ENCODE peak calls at places on chromosomes 6 and 20, in six cellular contexts. N is mesenchymal stem cell, Q is neuronal stem cell, M is trophoblast cell, S is IMR-90, P is H1. T is an unnamed sample.
A peak's percentile ranks its signal among the peaks of the same experiment; 100 is the strongest.

GRCh38 chr6:30601815-30602641 is 15.0 kb downstream of the PPP1R10 start:
- DNase-seq in P (no peak), Q (no peak), S (no peak), M (no peak), N (no peak), T (no peak)

GRCh38 chr20:48803522-48804053 is 24.2 kb downstream of the PREX1 start:
- DNase-seq in Q (no peak), S (no peak), N (no peak), M (no peak), P (no peak), T (no peak)

GRCh38 chr6:22921831-22922230 is 352.5 kb downstream of the HDGFL1 start:
- DNase-seq in S (no peak), Q (no peak), N (no peak), P (no peak), M (no peak), T (peak; percentile 30)

GRCh38 chr6:56259682-56260081 is 12.3 kb upstream of the COL21A1 start:
- DNase-seq in Q (no peak), N (no peak), M (no peak), P (no peak), S (peak; percentile 53), T (no peak)

GRCh38 chr6:125904871-125905270 is 51.7 kb upstream of the HINT3 start:
- DNase-seq in N (peak; percentile 68), P (no peak), S (peak; percentile 78), M (no peak), Q (no peak), T (no peak)

GRCh38 chr6:157293780-157294179 is 29.5 kb downstream of the TMEM242 start:
- DNase-seq in M (no peak), Q (no peak), N (no peak), P (no peak), S (no peak), T (no peak)

GRCh38 chr6:52611833-52612232 is 35.0 kb upstream of the TRAM2 start:
- DNase-seq in N (no peak), M (peak; percentile 67), S (no peak), Q (no peak), P (no peak), T (no peak)

GRCh38 chr20:46959081-46959692 is 64.5 kb downstream of the EYA2 start:
- DNase-seq in Q (no peak), P (no peak), M (peak; percentile 76), S (peak; percentile 99), N (peak; percentile 67), T (no peak)

GRCh38 chr20:36275441-36276189 is 30.5 kb upstream of the DLGAP4 start:
- DNase-seq in P (no peak), Q (no peak), M (no peak), N (no peak), S (no peak), T (no peak)

GRCh38 chr6:2625581-2625980 is 125.1 kb downstream of the MYLK4 start:
- DNase-seq in P (no peak), N (peak; percentile 46), M (no peak), S (peak; percentile 76), Q (no peak), T (no peak)

GRCh38 chr20:63049191-63049518 is 42.4 kb upstream of the BHLHE23 start:
- DNase-seq in S (no peak), M (no peak), P (no peak), Q (no peak), N (no peak), T (no peak)

GRCh38 chr20:44388466-44389023 is 33.0 kb downstream of the HNF4A start:
- DNase-seq in P (peak; percentile 83), N (peak; percentile 58), Q (peak; percentile 62), M (peak; percentile 95), S (peak; percentile 59), T (peak; percentile 94)

GRCh38 chr6:163820745-163821456 is 406.4 kb downstream of the QKI start:
- DNase-seq in S (no peak), Q (no peak), P (no peak), N (no peak), M (peak; percentile 88), T (no peak)

GRCh38 chr20:20743511-20744169 is 31.2 kb upstream of the RALGAPA2 start:
- DNase-seq in Q (peak; percentile 58), S (no peak), M (no peak), P (no peak), N (peak; percentile 22), T (peak; percentile 49)

GRCh38 chr20:1894951-1895673 is at the start of gene SIRPA:
- DNase-seq in S (peak; percentile 64), N (peak; percentile 80), P (no peak), M (peak; percentile 10), Q (peak; percentile 45), T (peak; percentile 48)

GRCh38 chr6:18536693-18537092 is 149.5 kb downstream of the RNF144B start:
- DNase-seq in P (no peak), Q (no peak), N (no peak), M (no peak), S (no peak), T (no peak)

GRCh38 chr20:39822667-39823066 is 860.5 kb downstream of the DHX35 start:
- DNase-seq in S (peak; percentile 42), N (peak; percentile 19), P (no peak), M (no peak), Q (no peak), T (no peak)

GRCh38 chr6:2035046-2035445 is 210.4 kb downstream of the GMDS start:
- DNase-seq in N (no peak), M (no peak), P (no peak), Q (no peak), S (no peak), T (no peak)

GRCh38 chr6:109794201-109794926 is 103.3 kb downstream of the FIG4 start:
- DNase-seq in M (no peak), S (peak; percentile 88), P (no peak), N (peak; percentile 66), Q (no peak), T (no peak)

GRCh38 chr6:73860303-73860702 is 164.3 kb downstream of the CD109 start:
- DNase-seq in M (no peak), S (no peak), Q (no peak), N (no peak), P (no peak), T (no peak)

GRCh38 chr6:158560787-158561246 is 926 bp downstream of the TMEM181 start:
- DNase-seq in Q (no peak), N (peak; percentile 50), M (peak; percentile 41), P (no peak), S (no peak), T (no peak)

GRCh38 chr6:43451348-43451747 is 4.0 kb downstream of the DLK2 start:
- DNase-seq in N (no peak), P (no peak), S (no peak), M (no peak), Q (no peak), T (no peak)

GRCh38 chr6:14682821-14683220 is 563.0 kb upstream of the JARID2 start:
- DNase-seq in M (peak; percentile 42), S (peak; percentile 83), P (no peak), N (peak; percentile 73), Q (no peak), T (no peak)

GRCh38 chr6:111210074-111210729 is 122.9 kb downstream of the SLC16A10 start:
- DNase-seq in P (no peak), M (peak; percentile 84), N (peak; percentile 66), S (peak; percentile 57), Q (peak; percentile 47), T (peak; percentile 34)

GRCh38 chr20:24432057-24432456 is 37.4 kb upstream of the SYNDIG1 start:
- DNase-seq in S (no peak), P (no peak), Q (no peak), M (no peak), N (no peak), T (peak; percentile 58)

GRCh38 chr6:14091329-14091978 is 26.1 kb upstream of the CD83 start:
- DNase-seq in N (no peak), P (no peak), Q (no peak), S (no peak), M (no peak), T (no peak)

GRCh38 chr20:34543457-34544056 is 15.0 kb upstream of the MAP1LC3A start:
- DNase-seq in N (no peak), M (no peak), P (no peak), S (no peak), Q (no peak), T (no peak)

GRCh38 chr6:145627451-145627850 is 107.9 kb downstream of the EPM2A start:
- DNase-seq in M (peak; percentile 1), N (no peak), Q (no peak), P (no peak), S (no peak), T (no peak)

GRCh38 chr6:145626857-145627256 is 108.5 kb downstream of the EPM2A start:
- DNase-seq in P (no peak), S (peak; percentile 69), N (no peak), Q (no peak), M (no peak), T (no peak)

GRCh38 chr6:145631374-145631773 is 103.9 kb downstream of the EPM2A start:
- DNase-seq in Q (no peak), P (no peak), M (no peak), N (no peak), S (no peak), T (no peak)

GRCh38 chr6:145630598-145630997 is 104.7 kb downstream of the EPM2A start:
- DNase-seq in N (no peak), Q (no peak), M (no peak), S (no peak), P (no peak), T (no peak)

GRCh38 chr6:145629478-145629877 is 105.8 kb downstream of the EPM2A start:
- DNase-seq in P (no peak), Q (no peak), N (no peak), M (no peak), S (no peak), T (no peak)
- H3K14ac ChIP-seq in P (no peak overlapping the region), Q (no peak overlapping the region), N (no peak overlapping the region), M (no peak overlapping the region), S (no peak overlapping the region), T (no peak overlapping the region)

GRCh38 chr6:106370639-106371038 is 10.1 kb downstream of the CRYBG1 start:
- DNase-seq in P (no peak), M (no peak), Q (no peak), N (no peak), S (no peak), T (no peak)
- H3K14ac ChIP-seq in P (no peak overlapping the region), M (no peak overlapping the region), Q (no peak overlapping the region), N (no peak overlapping the region), S (no peak overlapping the region), T (no peak overlapping the region)

GRCh38 chr6:160173806-160174205 is 52.2 kb downstream of the SLC22A1 start:
- DNase-seq in P (no peak), Q (no peak), N (no peak), S (no peak), M (peak; percentile 59), T (no peak)
- H3K14ac ChIP-seq in P (no peak overlapping the region), Q (no peak overlapping the region), N (no peak overlapping the region), S (no peak overlapping the region), M (no peak overlapping the region), T (no peak overlapping the region)

GRCh38 chr20:13809855-13810254 is 25.0 kb downstream of the NDUFAF5 start:
- DNase-seq in S (no peak), P (no peak), Q (no peak), M (no peak), N (no peak), T (no peak)
- H3K14ac ChIP-seq in S (no peak overlapping the region), P (no peak overlapping the region), Q (no peak overlapping the region), M (no peak overlapping the region), N (no peak overlapping the region), T (no peak overlapping the region)

T was measured in H9.